ENCODE peak calls at places on chromosomes 6 and 20, in ten cellular contexts. One of them, this sample, is unnamed.

GRCh38 chr20:51121901-51122412 is 99.0 kb upstream of the KCNG1 start:
- DNase-seq in ovary: no peak
- DNase-seq in WERI-Rb-1: no peak
- DNase-seq in GM12865: no peak
- DNase-seq in Calu3: peak; percentile 57
- DNase-seq in GM13976: no peak
- DNase-seq in GM10248: no peak
- DNase-seq in B cell: no peak
- DNase-seq in HL-60: no peak
- DNase-seq in foreskin fibroblast: peak; percentile 19
- DNase-seq in this sample: no peak

GRCh38 chr6:70314240-70314639 is 11.4 kb upstream of the COL9A1 start:
- DNase-seq in WERI-Rb-1: no peak
- DNase-seq in B cell: no peak
- DNase-seq in GM13976: no peak
- DNase-seq in ovary: no peak
- DNase-seq in foreskin fibroblast: no peak
- DNase-seq in GM10248: no peak
- DNase-seq in Calu3: no peak
- DNase-seq in HL-60: no peak
- DNase-seq in GM12865: no peak
- DNase-seq in this sample: no peak

GRCh38 chr20:32344835-32345506 is 13.2 kb upstream of the ASXL1 start:
- DNase-seq in WERI-Rb-1: no peak
- DNase-seq in ovary: no peak
- DNase-seq in foreskin fibroblast: no peak
- DNase-seq in HL-60: no peak
- DNase-seq in GM12865: no peak
- DNase-seq in B cell: no peak
- DNase-seq in GM13976: no peak
- DNase-seq in GM10248: no peak
- DNase-seq in Calu3: no peak
- DNase-seq in this sample: peak; percentile 48

GRCh38 chr6:165854061-165854862 is 191.2 kb upstream of the PDE10A start:
- DNase-seq in WERI-Rb-1: no peak
- DNase-seq in GM12865: no peak
- DNase-seq in GM10248: no peak
- DNase-seq in ovary: no peak
- DNase-seq in foreskin fibroblast: no peak
- DNase-seq in HL-60: no peak
- DNase-seq in GM13976: no peak
- DNase-seq in Calu3: no peak
- DNase-seq in B cell: no peak
- DNase-seq in this sample: peak; percentile 51

GRCh38 chr20:51447765-51448148 is 94.8 kb downstream of the NFATC2 start:
- DNase-seq in WERI-Rb-1: no peak
- DNase-seq in GM10248: no peak
- DNase-seq in GM12865: no peak
- DNase-seq in HL-60: no peak
- DNase-seq in foreskin fibroblast: no peak
- DNase-seq in GM13976: no peak
- DNase-seq in B cell: no peak
- DNase-seq in Calu3: no peak
- DNase-seq in ovary: no peak
- DNase-seq in this sample: no peak

GRCh38 chr20:16106191-16106849 is 466.9 kb downstream of the KIF16B start:
- DNase-seq in B cell: no peak
- DNase-seq in GM12865: no peak
- DNase-seq in HL-60: no peak
- DNase-seq in GM10248: no peak
- DNase-seq in Calu3: no peak
- DNase-seq in GM13976: no peak
- DNase-seq in ovary: no peak
- DNase-seq in foreskin fibroblast: peak; percentile 28
- DNase-seq in WERI-Rb-1: no peak
- DNase-seq in this sample: no peak

GRCh38 chr6:52423971-52424381 is 3.8 kb downstream of the EFHC1 start:
- DNase-seq in foreskin fibroblast: peak; percentile 85
- DNase-seq in GM10248: no peak
- DNase-seq in GM12865: no peak
- DNase-seq in WERI-Rb-1: no peak
- DNase-seq in HL-60: no peak
- DNase-seq in ovary: no peak
- DNase-seq in Calu3: peak; percentile 37
- DNase-seq in B cell: no peak
- DNase-seq in GM13976: no peak
- DNase-seq in this sample: peak; percentile 54

GRCh38 chr6:47111685-47112084 is 69.6 kb upstream of the ADGRF1 start:
- DNase-seq in Calu3: peak; percentile 50
- DNase-seq in foreskin fibroblast: no peak
- DNase-seq in HL-60: no peak
- DNase-seq in B cell: no peak
- DNase-seq in GM10248: no peak
- DNase-seq in GM13976: no peak
- DNase-seq in WERI-Rb-1: no peak
- DNase-seq in ovary: no peak
- DNase-seq in GM12865: no peak
- DNase-seq in this sample: no peak

GRCh38 chr6:6689413-6690143 is 101.1 kb downstream of the LY86 start:
- DNase-seq in GM10248: no peak
- DNase-seq in B cell: no peak
- DNase-seq in Calu3: no peak
- DNase-seq in HL-60: peak; percentile 63
- DNase-seq in GM13976: no peak
- DNase-seq in ovary: no peak
- DNase-seq in WERI-Rb-1: no peak
- DNase-seq in foreskin fibroblast: peak; percentile 57
- DNase-seq in GM12865: no peak
- DNase-seq in this sample: no peak

GRCh38 chr6:2805031-2805430 is 36.6 kb downstream of the SERPINB1 start:
- DNase-seq in foreskin fibroblast: no peak
- DNase-seq in Calu3: no peak
- DNase-seq in GM13976: no peak
- DNase-seq in GM10248: no peak
- DNase-seq in GM12865: no peak
- DNase-seq in B cell: no peak
- DNase-seq in ovary: no peak
- DNase-seq in HL-60: no peak
- DNase-seq in WERI-Rb-1: no peak
- DNase-seq in this sample: no peak

GRCh38 chr6:35047265-35048011 is 93.7 kb downstream of the TCP11 start:
- DNase-seq in B cell: no peak
- DNase-seq in HL-60: peak; percentile 96
- DNase-seq in Calu3: no peak
- DNase-seq in GM13976: no peak
- DNase-seq in GM10248: no peak
- DNase-seq in ovary: no peak
- DNase-seq in WERI-Rb-1: peak; percentile 62
- DNase-seq in GM12865: no peak
- DNase-seq in foreskin fibroblast: peak; percentile 84
- DNase-seq in this sample: no peak

GRCh38 chr6:41970436-41970846 is 28.8 kb upstream of the CCND3 start:
- DNase-seq in ovary: no peak
- DNase-seq in B cell: no peak
- DNase-seq in GM13976: no peak
- DNase-seq in foreskin fibroblast: peak; percentile 67
- DNase-seq in Calu3: no peak
- DNase-seq in GM10248: no peak
- DNase-seq in WERI-Rb-1: no peak
- DNase-seq in HL-60: peak; percentile 92
- DNase-seq in GM12865: no peak
- DNase-seq in this sample: no peak

GRCh38 chr6:107275330-107275865 is 160.1 kb upstream of the BEND3 start:
- DNase-seq in foreskin fibroblast: no peak
- DNase-seq in GM12865: no peak
- DNase-seq in ovary: no peak
- DNase-seq in HL-60: no peak
- DNase-seq in WERI-Rb-1: no peak
- DNase-seq in GM10248: no peak
- DNase-seq in Calu3: no peak
- DNase-seq in GM13976: no peak
- DNase-seq in B cell: no peak
- DNase-seq in this sample: no peak

GRCh38 chr6:161139766-161140553 is 133.9 kb downstream of the AGPAT4 start:
- DNase-seq in WERI-Rb-1: no peak
- DNase-seq in ovary: no peak
- DNase-seq in foreskin fibroblast: peak; percentile 26
- DNase-seq in Calu3: no peak
- DNase-seq in GM13976: peak; percentile 70
- DNase-seq in GM10248: no peak
- DNase-seq in GM12865: no peak
- DNase-seq in B cell: no peak
- DNase-seq in HL-60: no peak
- DNase-seq in this sample: peak; percentile 61

GRCh38 chr6:135722679-135723078 is 128.8 kb upstream of the PDE7B start:
- DNase-seq in WERI-Rb-1: no peak
- DNase-seq in GM12865: no peak
- DNase-seq in GM13976: peak; percentile 7
- DNase-seq in ovary: no peak
- DNase-seq in B cell: no peak
- DNase-seq in foreskin fibroblast: peak; percentile 86
- DNase-seq in Calu3: peak; percentile 47
- DNase-seq in GM10248: peak; percentile 7
- DNase-seq in HL-60: no peak
- DNase-seq in this sample: no peak

GRCh38 chr20:46894971-46895905 is 595 bp downstream of the EYA2 start:
- DNase-seq in HL-60: no peak
- DNase-seq in foreskin fibroblast: peak; percentile 58
- DNase-seq in Calu3: peak; percentile 14
- DNase-seq in B cell: no peak
- DNase-seq in GM13976: no peak
- DNase-seq in ovary: no peak
- DNase-seq in WERI-Rb-1: peak; percentile 44
- DNase-seq in GM12865: peak; percentile 41
- DNase-seq in GM10248: no peak
- DNase-seq in this sample: peak; percentile 39

GRCh38 chr6:75285156-75285639 is 606 bp upstream of the TMEM30A start:
- DNase-seq in foreskin fibroblast: no peak
- DNase-seq in GM13976: peak; percentile 39
- DNase-seq in Calu3: no peak
- DNase-seq in GM12865: peak; percentile 40
- DNase-seq in HL-60: no peak
- DNase-seq in GM10248: peak; percentile 25
- DNase-seq in WERI-Rb-1: no peak
- DNase-seq in B cell: peak; percentile 14
- DNase-seq in ovary: no peak
- DNase-seq in this sample: no peak

GRCh38 chr6:15793288-15793687 is 130.5 kb upstream of the DTNBP1 start:
- DNase-seq in GM10248: no peak
- DNase-seq in HL-60: no peak
- DNase-seq in GM12865: no peak
- DNase-seq in Calu3: peak; percentile 11
- DNase-seq in B cell: no peak
- DNase-seq in GM13976: no peak
- DNase-seq in ovary: no peak
- DNase-seq in foreskin fibroblast: peak; percentile 50
- DNase-seq in WERI-Rb-1: no peak
- DNase-seq in this sample: no peak

GRCh38 chr20:38250607-38251006 is 9.9 kb downstream of the KIAA1755 start:
- DNase-seq in GM10248: no peak
- DNase-seq in GM12865: no peak
- DNase-seq in WERI-Rb-1: no peak
- DNase-seq in ovary: no peak
- DNase-seq in foreskin fibroblast: no peak
- DNase-seq in GM13976: no peak
- DNase-seq in HL-60: peak; percentile 84
- DNase-seq in Calu3: no peak
- DNase-seq in B cell: no peak
- DNase-seq in this sample: peak; percentile 40

GRCh38 chr20:24722586-24722985 is 226.5 kb upstream of the CST7 start:
- DNase-seq in HL-60: no peak
- DNase-seq in foreskin fibroblast: no peak
- DNase-seq in Calu3: no peak
- DNase-seq in GM13976: no peak
- DNase-seq in WERI-Rb-1: peak; percentile 58
- DNase-seq in GM12865: no peak
- DNase-seq in GM10248: no peak
- DNase-seq in B cell: no peak
- DNase-seq in ovary: no peak
- DNase-seq in this sample: no peak

GRCh38 chr20:16241911-16242310 is 331.3 kb downstream of the KIF16B start:
- DNase-seq in Calu3: no peak
- DNase-seq in B cell: no peak
- DNase-seq in GM12865: peak; percentile 20
- DNase-seq in HL-60: no peak
- DNase-seq in WERI-Rb-1: peak; percentile 26
- DNase-seq in GM13976: no peak
- DNase-seq in ovary: no peak
- DNase-seq in GM10248: no peak
- DNase-seq in foreskin fibroblast: no peak
- DNase-seq in this sample: no peak

GRCh38 chr20:36210561-36210960 is 25.7 kb upstream of the AAR2 start:
- DNase-seq in HL-60: no peak
- DNase-seq in ovary: no peak
- DNase-seq in GM10248: no peak
- DNase-seq in WERI-Rb-1: no peak
- DNase-seq in GM12865: no peak
- DNase-seq in B cell: no peak
- DNase-seq in foreskin fibroblast: peak; percentile 13
- DNase-seq in Calu3: no peak
- DNase-seq in GM13976: no peak
- DNase-seq in this sample: no peak
- TF ChIP-seq CTCF in HL-60: no peak
- TF ChIP-seq CTCF in ovary: no peak
- TF ChIP-seq CTCF in GM10248: no peak
- TF ChIP-seq CTCF in WERI-Rb-1: peak; percentile 17
- TF ChIP-seq CTCF in GM12865: no peak
- TF ChIP-seq CTCF in B cell: no peak
- TF ChIP-seq CTCF in foreskin fibroblast: no peak
- TF ChIP-seq CTCF in Calu3: no peak
- TF ChIP-seq CTCF in GM13976: no peak
- TF ChIP-seq CTCF in this sample: peak; percentile 27

GRCh38 chr6:22647671-22648070 is 78.3 kb downstream of the HDGFL1 start:
- DNase-seq in GM13976: no peak
- DNase-seq in B cell: no peak
- DNase-seq in ovary: no peak
- DNase-seq in GM12865: no peak
- DNase-seq in Calu3: no peak
- DNase-seq in GM10248: no peak
- DNase-seq in WERI-Rb-1: no peak
- DNase-seq in HL-60: no peak
- DNase-seq in foreskin fibroblast: no peak
- DNase-seq in this sample: no peak
- TF ChIP-seq CTCF in GM13976: no peak
- TF ChIP-seq CTCF in B cell: no peak
- TF ChIP-seq CTCF in ovary: no peak
- TF ChIP-seq CTCF in GM12865: no peak
- TF ChIP-seq CTCF in Calu3: no peak
- TF ChIP-seq CTCF in GM10248: no peak
- TF ChIP-seq CTCF in WERI-Rb-1: no peak
- TF ChIP-seq CTCF in HL-60: no peak
- TF ChIP-seq CTCF in foreskin fibroblast: no peak
- TF ChIP-seq CTCF in this sample: no peak

GRCh38 chr6:85864453-85865401 is 222.0 kb upstream of the SYNCRIP start:
- DNase-seq in GM12865: no peak
- DNase-seq in GM13976: no peak
- DNase-seq in B cell: no peak
- DNase-seq in foreskin fibroblast: peak; percentile 30
- DNase-seq in GM10248: peak; percentile 1
- DNase-seq in ovary: no peak
- DNase-seq in Calu3: peak; percentile 6
- DNase-seq in WERI-Rb-1: no peak
- DNase-seq in HL-60: no peak
- DNase-seq in this sample: no peak
- TF ChIP-seq CTCF in GM12865: no peak
- TF ChIP-seq CTCF in GM13976: no peak
- TF ChIP-seq CTCF in B cell: no peak
- TF ChIP-seq CTCF in foreskin fibroblast: no peak
- TF ChIP-seq CTCF in GM10248: no peak
- TF ChIP-seq CTCF in ovary: no peak
- TF ChIP-seq CTCF in Calu3: no peak
- TF ChIP-seq CTCF in WERI-Rb-1: no peak
- TF ChIP-seq CTCF in HL-60: no peak
- TF ChIP-seq CTCF in this sample: no peak

GRCh38 chr6:105831321-105831720 is 254.8 kb upstream of the PRDM1 start:
- DNase-seq in B cell: no peak
- DNase-seq in ovary: no peak
- DNase-seq in HL-60: no peak
- DNase-seq in foreskin fibroblast: no peak
- DNase-seq in GM13976: no peak
- DNase-seq in GM10248: no peak
- DNase-seq in GM12865: no peak
- DNase-seq in WERI-Rb-1: no peak
- DNase-seq in Calu3: no peak
- DNase-seq in this sample: no peak
- TF ChIP-seq CTCF in B cell: no peak
- TF ChIP-seq CTCF in ovary: no peak
- TF ChIP-seq CTCF in HL-60: no peak
- TF ChIP-seq CTCF in foreskin fibroblast: no peak
- TF ChIP-seq CTCF in GM13976: no peak
- TF ChIP-seq CTCF in GM10248: no peak
- TF ChIP-seq CTCF in GM12865: no peak
- TF ChIP-seq CTCF in WERI-Rb-1: no peak
- TF ChIP-seq CTCF in Calu3: no peak
- TF ChIP-seq CTCF in this sample: no peak